ENCODE peak calls at places on chromosomes 1 and 21, in six cellular contexts. I is fibroblast of lung, N is mammary epithelial cell, T is neural progenitor cell, B is keratinocyte, Z is MM.1S. F is an unnamed sample.

GRCh38 chr1:167263344-167263743 is 42.7 kb downstream of the POU2F1 start:
- DNase-seq in I (no peak), N (no peak), T (no peak), B (no peak), Z (no peak), F (no peak)

GRCh38 chr21:33552093-33552998 is 9.5 kb downstream of the SON start:
- DNase-seq in I (no peak), N (no peak), T (no peak), B (no peak), Z (no peak), F (no peak)

GRCh38 chr1:16235347-16235746 is 1.6 kb downstream of the CPLANE2 start:
- DNase-seq in I (no peak), N (no peak), T (no peak), B (no peak), Z (no peak), F (no peak)

GRCh38 chr1:2087766-2088165 is 37.6 kb downstream of the PRKCZ start:
- DNase-seq in I (no peak), N (no peak), T (no peak), B (no peak), Z (no peak), F (no peak)

GRCh38 chr1:9293512-9294439 is 1.1 kb downstream of the SPSB1 start:
- DNase-seq in I (peak; percentile 64), N (no peak), T (no peak), B (no peak), Z (peak; percentile 22), F (peak; percentile 46)

GRCh38 chr1:18414872-18415447 is 65.8 kb upstream of the KLHDC7A start:
- DNase-seq in I (no peak), N (no peak), T (no peak), B (no peak), Z (no peak), F (no peak)

GRCh38 chr1:203873094-203873493 is 11.7 kb downstream of the SNRPE start:
- DNase-seq in I (no peak), N (no peak), T (no peak), B (no peak), Z (no peak), F (no peak)

GRCh38 chr1:43659785-43660184 is 9.8 kb downstream of the KDM4A start:
- DNase-seq in I (no peak), N (no peak), T (no peak), B (no peak), Z (no peak), F (no peak)

GRCh38 chr1:198934901-198935301 is 296.1 kb downstream of the PTPRC start:
- DNase-seq in I (no peak), N (peak; percentile 63), T (no peak), B (no peak), Z (no peak), F (peak; percentile 74)

GRCh38 chr1:184973308-184974085 is 811 bp downstream of the NIBAN1 start:
- DNase-seq in I (peak; percentile 84), N (peak; percentile 81), T (peak; percentile 56), B (no peak), Z (peak; percentile 36), F (peak; percentile 74)

GRCh38 chr1:205535866-205536758 is 31.6 kb downstream of the CDK18 start:
- DNase-seq in I (no peak), N (no peak), T (no peak), B (no peak), Z (no peak), F (no peak)

GRCh38 chr1:160342520-160342919 is 530 bp downstream of the COPA start:
- DNase-seq in I (peak; percentile 19), N (peak; percentile 16), T (peak; percentile 8), B (no peak), Z (peak; percentile 31), F (peak; percentile 25)

GRCh38 chr1:78102916-78103315 is 57.1 kb downstream of the GIPC2 start:
- DNase-seq in I (no peak), N (no peak), T (no peak), B (no peak), Z (no peak), F (no peak)

GRCh38 chr1:66685265-66685664 is 67.0 kb upstream of the DYNLT5 start:
- DNase-seq in I (no peak), N (no peak), T (no peak), B (no peak), Z (no peak), F (no peak)

GRCh38 chr1:222616535-222616934 is 1.4 kb upstream of the MIA3 start:
- DNase-seq in I (peak; percentile 70), N (peak; percentile 20), T (no peak), B (no peak), Z (no peak), F (no peak)

GRCh38 chr1:21573971-21574458 is 64.8 kb downstream of the ALPL start:
- DNase-seq in I (peak; percentile 72), N (peak; percentile 72), T (peak; percentile 86), B (no peak), Z (peak; percentile 48), F (peak; percentile 80)

GRCh38 chr1:214623430-214623829 is 20.4 kb downstream of the CENPF start:
- DNase-seq in I (no peak), N (peak; percentile 20), T (no peak), B (peak; percentile 25), Z (no peak), F (no peak)

GRCh38 chr1:226128487-226129075 is 58.0 kb downstream of the ACBD3 start:
- DNase-seq in I (peak; percentile 33), N (peak; percentile 74), T (no peak), B (no peak), Z (no peak), F (no peak)

GRCh38 chr1:109423498-109423897 is 2.8 kb downstream of the PSMA5 start:
- DNase-seq in I (no peak), N (no peak), T (no peak), B (no peak), Z (no peak), F (no peak)
- H3K4me3 ChIP-seq in I (no peak overlapping the region), N (no peak overlapping the region), T (no peak overlapping the region), B (no peak overlapping the region), Z (no peak overlapping the region), F (no peak overlapping the region)

DNA sequence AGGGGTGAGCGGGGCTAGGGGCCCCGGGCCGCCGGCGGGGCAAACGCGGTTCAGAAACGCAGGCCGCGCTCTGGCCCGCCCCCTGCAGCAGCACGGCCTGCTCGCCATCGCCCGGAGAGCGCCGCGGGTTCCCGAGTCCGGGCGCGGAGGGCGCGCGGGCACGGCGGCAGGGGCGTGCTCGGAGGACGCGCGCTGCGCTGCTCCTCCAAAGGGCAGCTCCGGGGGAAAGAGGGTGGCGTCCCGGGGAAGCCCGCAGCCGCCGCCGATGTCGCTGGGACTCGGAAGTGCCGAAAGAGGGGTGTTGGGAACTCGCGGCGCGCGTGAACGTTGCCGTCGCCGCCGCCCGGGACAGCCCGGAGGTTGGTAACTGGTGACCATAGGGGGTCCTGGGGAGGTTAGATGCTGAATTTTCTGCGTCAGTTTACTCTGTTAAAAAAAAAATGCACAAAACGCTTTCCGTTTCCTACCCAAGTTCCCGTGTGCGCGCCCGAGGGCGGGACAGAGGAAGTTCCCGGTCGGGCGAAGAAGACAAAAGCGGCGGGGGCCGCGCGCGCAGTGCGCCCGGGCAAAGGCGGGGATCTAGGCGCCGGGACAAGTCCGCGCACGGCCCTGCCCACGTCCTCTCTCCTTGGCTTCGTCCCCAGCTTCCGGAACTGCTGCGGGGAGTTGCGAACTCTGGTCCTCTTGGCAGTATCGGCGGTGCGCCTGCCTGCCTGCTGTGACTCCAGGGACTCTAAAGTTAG is at the start of gene HHAT:
- DNase-seq in I (peak; percentile 64), N (peak; percentile 81), T (peak; percentile 88), B (no peak), Z (peak; percentile 91), F (peak; percentile 86)
- TF ChIP-seq EZH2 in I (no peak), N (no peak), T (no peak), B (no peak), Z (no peak), F (no peak)

DNA sequence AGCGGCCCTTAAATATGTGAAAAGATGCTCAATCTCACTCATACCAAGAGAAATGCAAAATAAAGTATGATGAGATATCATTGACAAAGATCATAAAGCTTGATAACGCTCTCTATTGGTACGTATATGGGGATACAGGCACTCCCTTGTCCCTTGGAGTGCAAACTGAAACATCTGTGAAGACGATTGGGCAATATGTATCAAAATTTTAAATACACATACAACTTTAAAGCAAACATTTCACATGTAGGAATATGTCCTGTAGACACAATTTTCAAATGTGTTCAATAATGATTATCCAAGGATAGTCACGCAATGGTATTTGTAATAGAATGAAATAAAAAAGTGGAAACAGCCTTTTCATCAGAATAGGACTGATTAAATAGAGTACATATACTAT is 2.0 kb upstream of the GJB3 start:
- DNase-seq in I (no peak), N (no peak), T (no peak), B (no peak), Z (no peak), F (no peak)
- H3K4me1 ChIP-seq in I (no peaks in the 10 kb centered on the region), N (peaks cover 36% of the 10 kb centered on the region), T (no peaks in the 10 kb centered on the region), B (peaks cover 50% of the 10 kb centered on the region), Z (no peaks in the 10 kb centered on the region), F (no peaks in the 10 kb centered on the region)

DNA sequence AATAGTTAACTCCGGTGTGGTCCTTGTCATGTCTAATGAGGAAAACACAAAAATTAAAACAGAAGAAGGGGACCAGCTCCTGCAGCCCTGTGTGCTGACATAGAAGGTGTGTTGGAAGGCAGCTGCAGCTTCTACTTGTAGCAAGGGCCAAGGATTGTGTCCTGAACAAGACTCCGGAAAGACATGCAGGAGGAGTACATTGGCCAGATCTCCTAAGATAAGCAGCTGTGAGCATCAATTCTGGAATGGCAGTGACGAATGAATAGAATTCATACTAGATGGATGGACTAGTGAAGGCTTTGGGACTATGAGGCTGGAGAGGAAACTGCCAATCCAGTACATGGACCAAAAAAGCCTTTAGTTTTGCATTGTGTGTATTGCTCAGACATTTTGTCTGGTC is 19.3 kb downstream of the RPS6KA1 start:
- DNase-seq in I (no peak), N (no peak), T (no peak), B (no peak), Z (no peak), F (no peak)
- H3K4me3 ChIP-seq in I (no peak overlapping the region), N (no peak overlapping the region), T (no peak overlapping the region), B (no peak overlapping the region), Z (no peak overlapping the region), F (no peak overlapping the region)